ENCODE peak calls at places on chromosomes 4 and X, in seven cellular contexts. U is K562; D is IMR-90; M is astrocyte of the spinal cord; H is effector memory CD4-positive, alpha-beta T cell; F is LoVo; Y is retina. W is an unnamed sample.

GRCh38 chrX:85992811-85993229 is 54.5 kb downstream of the CHM start:
- DNase-seq in H (no peak), M (peak), F (peak), U (no peak), D (peak), Y (no peak), W (no peak)

GRCh38 chr4:89158884-89159503 is 47.7 kb downstream of the TIGD2 start:
- DNase-seq in H (no peak), F (peak), Y (peak), U (peak), D (peak), M (peak), W (no peak)

GRCh38 chr4:124526321-124526720 is 186.2 kb downstream of the ANKRD50 start:
- DNase-seq in H (no peak), M (peak), U (no peak), Y (no peak), F (no peak), D (peak), W (no peak)

GRCh38 chrX:139025822-139026221 is 314.3 kb upstream of the FGF13 start:
- DNase-seq in Y (no peak), F (no peak), H (no peak), D (no peak), U (no peak), M (no peak), W (no peak)

GRCh38 chr4:712916-713632 is 7.4 kb downstream of the PCGF3 start:
- DNase-seq in U (no peak), M (no peak), H (no peak), Y (no peak), F (no peak), D (no peak), W (no peak)

GRCh38 chr4:107877361-107877760 is 52.6 kb downstream of the SGMS2 start:
- DNase-seq in H (no peak), Y (no peak), F (no peak), D (no peak), M (no peak), U (no peak), W (no peak)

GRCh38 chrX:134931550-134931949 is 59.2 kb upstream of the SMIM10 start:
- DNase-seq in H (no peak), F (no peak), D (no peak), M (no peak), U (no peak), Y (no peak), W (no peak)

GRCh38 chr4:154254999-154255398 is 236.6 kb downstream of the DCHS2 start:
- DNase-seq in U (no peak), D (no peak), M (no peak), H (no peak), Y (no peak), F (no peak), W (no peak)

GRCh38 chr4:126748736-126749135 is 884.0 kb upstream of the INTU start:
- DNase-seq in Y (no peak), U (no peak), D (peak), F (no peak), M (peak), H (no peak), W (no peak)

GRCh38 chr4:124061413-124061812 is 651.1 kb downstream of the ANKRD50 start:
- DNase-seq in M (peak), F (no peak), Y (no peak), D (peak), H (no peak), U (no peak), W (no peak)

GRCh38 chr4:79025170-79025569 is 85.9 kb upstream of the PAQR3 start:
- DNase-seq in D (no peak), M (no peak), Y (no peak), F (no peak), H (no peak), U (no peak), W (no peak)

GRCh38 chr4:5192271-5192670 is 141.0 kb downstream of the STK32B start:
- DNase-seq in H (no peak), U (no peak), D (no peak), F (no peak), M (no peak), Y (no peak), W (no peak)

GRCh38 chr4:114417214-114417613 is 181.4 kb upstream of the UGT8 start:
- DNase-seq in M (no peak), F (no peak), D (no peak), U (no peak), H (no peak), Y (no peak), W (no peak)

GRCh38 chr4:38119663-38120374 is 159.6 kb downstream of the PTTG2 start:
- DNase-seq in Y (no peak), D (peak), F (no peak), U (no peak), H (no peak), M (peak), W (no peak)

GRCh38 chr4:185573651-185574199 is 38.4 kb upstream of the PDLIM3 start:
- DNase-seq in F (peak), U (no peak), M (peak), Y (no peak), D (peak), H (no peak), W (no peak)

GRCh38 chr4:184320630-184321029 is 103.0 kb upstream of the ENPP6 start:
- DNase-seq in F (no peak), M (no peak), D (peak), Y (peak), H (no peak), U (no peak), W (no peak)

GRCh38 chr4:5887361-5888221 is 5.3 kb downstream of the CRMP1 start:
- DNase-seq in U (peak), H (no peak), F (no peak), M (no peak), Y (peak), D (no peak), W (no peak)

GRCh38 chr4:99593781-99594636 is 19.4 kb downstream of the MTTP start:
- DNase-seq in D (no peak), F (no peak), H (no peak), M (no peak), U (no peak), Y (no peak), W (no peak)

GRCh38 chr4:119550857-119551532 is 77.6 kb downstream of the PDE5A start:
- DNase-seq in M (peak), U (no peak), H (no peak), Y (no peak), F (no peak), D (peak), W (no peak)

GRCh38 chr4:10020106-10020505 is 1.2 kb downstream of the SLC2A9 start:
- DNase-seq in M (no peak), H (no peak), U (no peak), F (no peak), Y (no peak), D (no peak), W (no peak)

GRCh38 chr4:2343476-2343875 is 75.0 kb downstream of the ZFYVE28 start:
- DNase-seq in D (no peak), U (no peak), F (no peak), H (no peak), M (no peak), Y (no peak), W (peak)

GRCh38 chr4:73715659-73716058 is 24.7 kb upstream of the CXCL8 start:
- DNase-seq in F (no peak), M (no peak), U (no peak), D (no peak), Y (no peak), H (no peak), W (no peak)

W was measured in activated B cell treated with CpG ODN at 0.5 μM for 24 hours.